ENCODE peak calls at places on chromosomes 12 and 14, in six cellular contexts. Z, I, F, A, E and C are unnamed samples.
A peak's percentile ranks its signal among the peaks of the same experiment; 100 is the strongest.

GRCh38 chr14:53327716-53328115 is 174.6 kb upstream of the DDHD1 start:
- DNase-seq in Z (peak; percentile 88), I (no peak), F (no peak), A (no peak), E (no peak), C (no peak)

GRCh38 chr12:56622535-56622934 is 7.6 kb downstream of the BAZ2A start:
- DNase-seq in Z (no peak), I (no peak), F (no peak), A (no peak), E (no peak), C (no peak)

GRCh38 chr12:92928431-92928961 is 599 bp downstream of the EEA1 start:
- DNase-seq in Z (peak; percentile 47), I (no peak), F (peak; percentile 16), A (no peak), E (no peak), C (no peak)

GRCh38 chr12:102169922-102170698 is 27.5 kb downstream of the PMCH start:
- DNase-seq in Z (peak; percentile 54), I (peak; percentile 59), F (no peak), A (no peak), E (peak; percentile 35), C (no peak)

GRCh38 chr12:108884116-108885012 is 4.5 kb downstream of the DAO start:
- DNase-seq in Z (peak; percentile 48), I (peak; percentile 82), F (peak; percentile 5), A (no peak), E (peak; percentile 56), C (peak; percentile 80)

GRCh38 chr12:55972045-55972843 is 1.6 kb upstream of the RAB5B start:
- DNase-seq in Z (peak; percentile 90), I (peak; percentile 46), F (no peak), A (no peak), E (no peak), C (no peak)

GRCh38 chr12:12008232-12008850 is 62.4 kb upstream of the BCL2L14 start:
- DNase-seq in Z (no peak), I (peak; percentile 41), F (no peak), A (no peak), E (no peak), C (peak; percentile 63)

GRCh38 chr14:64186231-64187129 is 107.7 kb downstream of the ESR2 start:
- DNase-seq in Z (no peak), I (peak; percentile 81), F (no peak), A (no peak), E (no peak), C (peak; percentile 64)

GRCh38 chr14:87111141-87111540 is 881.8 kb downstream of the GALC start:
- DNase-seq in Z (no peak), I (no peak), F (no peak), A (no peak), E (no peak), C (no peak)

GRCh38 chr14:106846218-106846617 is 1319.8 kb downstream of the TMEM121 start:
- DNase-seq in Z (no peak), I (no peak), F (no peak), A (no peak), E (no peak), C (no peak)

GRCh38 chr14:88551094-88551870 is 3.5 kb downstream of the PTPN21 start:
- DNase-seq in Z (peak; percentile 88), I (peak; percentile 93), F (peak; percentile 75), A (peak; percentile 59), E (peak; percentile 77), C (peak; percentile 86)

GRCh38 chr12:18753481-18754117 is 15.7 kb downstream of the CAPZA3 start:
- DNase-seq in Z (no peak), I (peak; percentile 33), F (no peak), A (no peak), E (peak; percentile 6), C (peak; percentile 59)

GRCh38 chr14:35986219-35986573 is 160.1 kb downstream of the BRMS1L start:
- DNase-seq in Z (no peak), I (no peak), F (no peak), A (no peak), E (no peak), C (no peak)

GRCh38 chr14:32711103-32711680 is 227.5 kb upstream of the NPAS3 start:
- DNase-seq in Z (peak; percentile 57), I (peak; percentile 78), F (peak; percentile 27), A (no peak), E (peak; percentile 42), C (peak; percentile 25)

GRCh38 chr12:125683748-125684381 is 618.6 kb downstream of the AACS start:
- DNase-seq in Z (peak; percentile 1), I (peak; percentile 94), F (peak; percentile 22), A (peak; percentile 92), E (peak; percentile 86), C (peak; percentile 96)

GRCh38 chr14:59190372-59190771 is 1.9 kb downstream of the DAAM1 start:
- DNase-seq in Z (peak; percentile 5), I (peak; percentile 75), F (no peak), A (no peak), E (no peak), C (peak; percentile 73)

GRCh38 chr12:121697093-121697698 is 15.4 kb upstream of the TMEM120B start:
- DNase-seq in Z (peak; percentile 60), I (peak; percentile 78), F (peak; percentile 46), A (no peak), E (peak; percentile 25), C (no peak)

GRCh38 chr12:84128117-84128991 is 784.2 kb downstream of the SLC6A15 start:
- DNase-seq in Z (no peak), I (peak; percentile 16), F (no peak), A (no peak), E (no peak), C (peak; percentile 71)

GRCh38 chr12:95117178-95117599 is 43.8 kb upstream of the NR2C1 start:
- DNase-seq in Z (no peak), I (peak; percentile 80), F (peak; percentile 78), A (peak; percentile 28), E (peak; percentile 49), C (no peak)

GRCh38 chr12:106794369-106794768 is 19.9 kb downstream of the RIC8B start:
- DNase-seq in Z (no peak), I (no peak), F (no peak), A (no peak), E (no peak), C (no peak)

GRCh38 chr12:45518516-45519235 is 210.8 kb upstream of the ARID2 start:
- DNase-seq in Z (no peak), I (no peak), F (no peak), A (no peak), E (no peak), C (no peak)

GRCh38 chr14:59678352-59678751 is 101.7 kb upstream of the CCDC175 start:
- DNase-seq in Z (no peak), I (no peak), F (no peak), A (no peak), E (no peak), C (no peak)

GRCh38 chr14:37198273-37198598 is 499 bp downstream of the MIPOL1 start:
- DNase-seq in Z (no peak), I (no peak), F (no peak), A (no peak), E (no peak), C (no peak)

GRCh38 chr14:104120281-104120741 is 18.1 kb upstream of the KIF26A start:
- DNase-seq in Z (peak; percentile 75), I (no peak), F (no peak), A (no peak), E (no peak), C (no peak)

GRCh38 chr14:92937229-92937937 is 14.4 kb downstream of the CHGA start:
- DNase-seq in Z (peak; percentile 81), I (no peak), F (no peak), A (no peak), E (no peak), C (no peak)

GRCh38 chr12:113149361-113150150 is at the start of gene CFAP73:
- DNase-seq in Z (peak; percentile 71), I (peak; percentile 98), F (no peak), A (peak; percentile 64), E (peak; percentile 79), C (peak; percentile 97)

GRCh38 chr14:99266181-99267178 is 5.5 kb downstream of the BCL11B start:
- DNase-seq in Z (peak; percentile 82), I (peak; percentile 88), F (peak; percentile 78), A (peak; percentile 80), E (peak; percentile 90), C (peak; percentile 78)

GRCh38 chr12:117367006-117367638 is 5.7 kb upstream of the NOS1 start:
- DNase-seq in Z (peak; percentile 77), I (peak; percentile 92), F (peak; percentile 88), A (peak; percentile 82), E (peak; percentile 89), C (peak; percentile 88)

GRCh38 chr14:102891556-102891955 is 30.9 kb upstream of the AMN start:
- DNase-seq in Z (peak; percentile 39), I (no peak), F (no peak), A (no peak), E (no peak), C (no peak)

GRCh38 chr12:45708363-45708762 is 21.1 kb upstream of the ARID2 start:
- DNase-seq in Z (no peak), I (no peak), F (no peak), A (no peak), E (no peak), C (no peak)

GRCh38 chr12:92020983-92021664 is 124.5 kb downstream of the BTG1 start:
- DNase-seq in Z (no peak), I (peak; percentile 9), F (no peak), A (no peak), E (no peak), C (no peak)

GRCh38 chr14:93970967-93971634 is 5.3 kb downstream of the ASB2 start:
- DNase-seq in Z (no peak), I (no peak), F (no peak), A (no peak), E (no peak), C (no peak)

GRCh38 chr12:53989227-53990113 is 4.5 kb downstream of the HOXC10 start:
- DNase-seq in Z (peak; percentile 62), I (peak; percentile 68), F (peak; percentile 30), A (no peak), E (no peak), C (no peak)
- TF ChIP-seq CTCF in Z (peak; percentile 57), I (peak; percentile 39), F (peak; percentile 52), A (peak; percentile 48), E (peak; percentile 38), C (peak; percentile 58)

GRCh38 chr12:7162691-7163114 is 26.8 kb upstream of the PEX5 start:
- DNase-seq in Z (peak; percentile 74), I (peak; percentile 92), F (peak; percentile 24), A (peak; percentile 57), E (peak; percentile 25), C (peak; percentile 93)
- TF ChIP-seq CTCF in Z (peak; percentile 94), I (peak; percentile 85), F (peak; percentile 29), A (peak; percentile 87), E (peak; percentile 16), C (peak; percentile 80)

GRCh38 chr14:72619071-72619710 is 274.7 kb downstream of the DPF3 start:
- DNase-seq in Z (no peak), I (no peak), F (no peak), A (peak; percentile 1), E (no peak), C (no peak)
- TF ChIP-seq CTCF in Z (no peak), I (no peak), F (no peak), A (no peak), E (no peak), C (no peak)

DNA sequence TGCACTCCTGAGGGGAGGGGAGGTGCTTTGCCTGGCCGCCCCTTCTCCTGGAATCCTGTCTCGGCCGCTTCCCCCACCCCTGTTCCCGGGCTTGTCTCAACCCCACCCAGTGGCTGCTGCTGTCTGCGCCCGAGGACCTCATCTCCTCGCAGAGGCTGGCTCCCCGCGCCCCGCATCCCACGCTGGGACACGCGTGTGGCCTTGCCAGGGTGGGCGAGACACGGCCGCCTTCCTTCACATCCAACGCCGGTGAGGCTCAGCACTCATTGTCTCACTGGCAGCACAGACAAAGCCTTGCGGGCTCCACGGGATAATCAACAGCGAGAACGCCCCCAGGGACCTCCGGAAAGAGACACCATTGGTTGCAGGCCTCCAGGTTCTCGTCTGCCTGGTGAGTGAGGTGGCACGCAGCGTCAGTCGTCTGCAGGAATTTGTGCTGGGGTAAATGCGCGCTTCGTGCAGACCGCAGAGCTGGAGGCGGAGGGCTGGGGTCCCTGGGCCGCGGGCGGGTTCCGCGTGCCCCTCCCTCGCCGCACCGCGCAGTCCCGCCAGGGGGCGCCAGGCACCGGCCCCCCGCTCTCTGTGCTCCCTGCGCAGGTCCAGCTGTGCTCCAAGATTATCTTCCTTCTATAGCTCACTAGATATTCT is 26.8 kb downstream of the CCDC177 start:
- DNase-seq in Z (no peak), I (peak; percentile 90), F (no peak), A (peak; percentile 68), E (peak; percentile 82), C (peak; percentile 90)
- TF ChIP-seq CTCF in Z (peak; percentile 42), I (peak; percentile 83), F (peak; percentile 28), A (peak; percentile 92), E (peak; percentile 89), C (peak; percentile 99)